ENCODE peak calls at places on chromosome 6, in six cellular contexts. Y is adrenal gland, I is H9, R is foreskin fibroblast, X is GM12865, Q is left lung. T is an unnamed sample.
A peak's percentile ranks its signal among the peaks of the same experiment; 100 is the strongest.

GRCh38 chr6:93900142-93900541 is 480.8 kb upstream of the EPHA7 start:
- DNase-seq in Y (no peak), I (no peak), R (no peak), X (no peak), Q (no peak), T (no peak)

GRCh38 chr6:105137388-105137787 is 42.4 kb downstream of the POPDC3 start:
- DNase-seq in Y (no peak), I (no peak), R (peak; percentile 35), X (no peak), Q (no peak), T (no peak)

GRCh38 chr6:15518057-15518456 is 144.8 kb downstream of the DTNBP1 start:
- DNase-seq in Y (no peak), I (no peak), R (no peak), X (no peak), Q (no peak), T (no peak)

GRCh38 chr6:8195040-8195713 is 92.8 kb upstream of the EEF1E1 start:
- DNase-seq in Y (no peak), I (no peak), R (no peak), X (no peak), Q (no peak), T (no peak)

GRCh38 chr6:140744648-140745320 is 1370.3 kb upstream of the CITED2 start:
- DNase-seq in Y (peak; percentile 80), I (no peak), R (peak; percentile 63), X (peak; percentile 64), Q (no peak), T (no peak)

GRCh38 chr6:104885518-104886043 is 25.9 kb upstream of the HACE1 start:
- DNase-seq in Y (no peak), I (peak; percentile 39), R (no peak), X (no peak), Q (no peak), T (no peak)

GRCh38 chr6:143539106-143539505 is 27.6 kb upstream of the FUCA2 start:
- DNase-seq in Y (no peak), I (no peak), R (no peak), X (peak; percentile 36), Q (no peak), T (no peak)

GRCh38 chr6:53752856-53753255 is 41.9 kb upstream of the LRRC1 start:
- DNase-seq in Y (no peak), I (no peak), R (peak; percentile 24), X (no peak), Q (no peak), T (no peak)

GRCh38 chr6:112155900-112156299 is 68.5 kb downstream of the FAM229B start:
- DNase-seq in Y (no peak), I (no peak), R (no peak), X (no peak), Q (no peak), T (no peak)

GRCh38 chr6:170048615-170049256 is 242.1 kb downstream of the DLL1 start:
- DNase-seq in Y (peak; percentile 61), I (no peak), R (peak; percentile 52), X (no peak), Q (peak; percentile 84), T (peak; percentile 59)

GRCh38 chr6:56851541-56852248 is 103.2 kb upstream of the BEND6 start:
- DNase-seq in Y (peak; percentile 69), I (peak; percentile 62), R (peak; percentile 92), X (peak; percentile 96), Q (no peak), T (no peak)

GRCh38 chr6:67544851-67545452 is 1090.1 kb upstream of the ADGRB3 start:
- DNase-seq in Y (no peak), I (no peak), R (no peak), X (no peak), Q (no peak), T (no peak)

GRCh38 chr6:10433322-10433721 is 18.4 kb upstream of the TFAP2A start:
- DNase-seq in Y (no peak), I (no peak), R (no peak), X (no peak), Q (no peak), T (no peak)

GRCh38 chr6:878179-878578 is 185.2 kb upstream of the EXOC2 start:
- DNase-seq in Y (no peak), I (no peak), R (peak; percentile 32), X (no peak), Q (no peak), T (no peak)

GRCh38 chr6:137218473-137218916 is 690 bp downstream of the IFNGR1 start:
- DNase-seq in Y (peak; percentile 86), I (no peak), R (peak; percentile 79), X (peak; percentile 68), Q (peak; percentile 59), T (no peak)

GRCh38 chr6:37732688-37733087 is 35.0 kb upstream of the MDGA1 start:
- DNase-seq in Y (no peak), I (peak; percentile 50), R (no peak), X (no peak), Q (no peak), T (no peak)

GRCh38 chr6:56713285-56713684 is 70.6 kb upstream of the DST start:
- DNase-seq in Y (peak; percentile 73), I (peak; percentile 39), R (peak; percentile 89), X (peak; percentile 24), Q (peak; percentile 60), T (no peak)

GRCh38 chr6:106476326-106477105 is 116.0 kb downstream of the CRYBG1 start:
- DNase-seq in Y (no peak), I (no peak), R (peak; percentile 69), X (no peak), Q (no peak), T (no peak)

GRCh38 chr6:38034269-38034914 is 214.9 kb downstream of the ZFAND3 start:
- DNase-seq in Y (peak; percentile 10), I (no peak), R (peak; percentile 71), X (peak; percentile 43), Q (no peak), T (no peak)

GRCh38 chr6:144415014-144415413 is 129.9 kb downstream of the UTRN start:
- DNase-seq in Y (peak; percentile 18), I (no peak), R (peak; percentile 84), X (no peak), Q (no peak), T (no peak)

GRCh38 chr6:9704989-9705388 is 709.9 kb downstream of the TFAP2A start:
- DNase-seq in Y (no peak), I (no peak), R (no peak), X (no peak), Q (no peak), T (no peak)

DNA sequence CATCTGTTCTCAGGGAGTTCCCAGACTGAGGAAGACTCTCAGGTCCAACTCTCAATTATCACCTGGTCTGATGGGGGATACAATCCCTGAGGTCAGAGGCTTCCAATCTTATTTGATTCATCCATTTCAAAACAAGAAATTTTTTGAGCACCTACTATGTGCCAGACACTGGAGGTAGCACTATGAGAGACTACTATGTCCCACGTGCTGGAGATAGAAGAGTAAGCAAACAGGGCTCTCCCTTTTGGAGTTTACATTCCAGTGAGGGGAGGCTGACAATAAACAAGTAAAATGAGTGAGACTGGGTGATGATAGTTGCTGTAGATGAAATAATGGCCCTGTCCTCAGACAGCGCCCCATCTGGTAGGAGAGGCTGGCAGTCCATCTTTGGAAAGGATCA is 16.5 kb downstream of the TMEM151B start:
- DNase-seq in Y (no peak), I (no peak), R (no peak), X (no peak), Q (no peak), T (no peak)
- TF ChIP-seq CTCF in Y (no peak), I (peak; percentile 24), R (no peak), X (no peak), Q (no peak), T (no peak)

GRCh38 chr6:158312165-158312564 is at the start of gene TULP4:
- DNase-seq in Y (no peak), I (no peak), R (no peak), X (no peak), Q (no peak), T (no peak)

GRCh38 chr6:158314737-158315136 is 2.5 kb downstream of the TULP4 start:
- DNase-seq in Y (no peak), I (no peak), R (no peak), X (no peak), Q (no peak), T (no peak)

GRCh38 chr6:158316022-158316421 is 3.8 kb downstream of the TULP4 start:
- DNase-seq in Y (no peak), I (no peak), R (no peak), X (no peak), Q (no peak), T (no peak)

GRCh38 chr6:158312672-158313397 is 570 bp downstream of the TULP4 start:
- DNase-seq in Y (no peak), I (no peak), R (no peak), X (no peak), Q (no peak), T (no peak)

GRCh38 chr6:158313989-158314388 is 1.7 kb downstream of the TULP4 start:
- DNase-seq in Y (peak; percentile 18), I (no peak), R (no peak), X (peak; percentile 63), Q (no peak), T (no peak)
- TF ChIP-seq CTCF in Y (no peak), I (no peak), R (no peak), X (no peak), Q (no peak), T (no peak)

DNA sequence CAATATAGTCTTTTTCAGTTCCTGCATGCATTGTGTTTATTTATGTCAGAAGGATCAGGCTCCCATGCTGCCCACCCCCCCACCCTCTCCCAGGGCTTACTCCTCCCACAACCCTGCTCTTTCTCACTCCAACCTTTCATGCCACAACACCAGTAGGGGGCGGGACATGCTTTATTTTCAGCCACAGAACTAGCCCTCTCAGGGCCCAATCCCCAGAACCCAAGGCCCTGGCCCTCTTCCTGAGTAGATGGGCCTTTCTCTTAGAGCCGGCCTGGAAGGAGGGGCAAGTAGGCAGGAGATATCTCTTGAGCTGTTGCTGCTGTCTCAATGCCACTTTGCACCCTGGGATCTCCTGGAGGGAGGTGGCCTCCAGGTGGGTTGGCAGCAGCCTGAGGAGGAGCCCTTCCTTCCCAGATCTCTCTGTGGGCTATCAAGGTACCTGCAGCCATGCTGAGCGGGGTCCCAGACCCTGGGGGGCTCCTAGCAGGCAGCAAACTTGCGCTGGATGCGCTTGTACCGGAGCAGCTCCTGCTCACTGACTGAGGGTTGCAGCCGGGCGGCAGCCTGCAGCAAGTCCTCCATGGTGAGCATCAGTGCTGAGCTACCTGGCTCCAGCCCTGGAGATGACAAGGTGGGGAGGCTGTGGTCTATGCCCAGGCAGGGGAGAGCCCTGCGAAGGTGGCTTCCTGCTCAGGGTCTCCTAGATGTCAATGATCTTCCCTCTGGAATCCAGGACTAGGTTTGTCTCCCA is 3.5 kb downstream of the GNMT start:
- DNase-seq in Y (peak; percentile 55), I (peak; percentile 89), R (peak; percentile 66), X (peak; percentile 51), Q (no peak), T (no peak)
- TF ChIP-seq CTCF in Y (no peak), I (peak; percentile 67), R (peak; percentile 26), X (no peak), Q (no peak), T (peak; percentile 64)

DNA sequence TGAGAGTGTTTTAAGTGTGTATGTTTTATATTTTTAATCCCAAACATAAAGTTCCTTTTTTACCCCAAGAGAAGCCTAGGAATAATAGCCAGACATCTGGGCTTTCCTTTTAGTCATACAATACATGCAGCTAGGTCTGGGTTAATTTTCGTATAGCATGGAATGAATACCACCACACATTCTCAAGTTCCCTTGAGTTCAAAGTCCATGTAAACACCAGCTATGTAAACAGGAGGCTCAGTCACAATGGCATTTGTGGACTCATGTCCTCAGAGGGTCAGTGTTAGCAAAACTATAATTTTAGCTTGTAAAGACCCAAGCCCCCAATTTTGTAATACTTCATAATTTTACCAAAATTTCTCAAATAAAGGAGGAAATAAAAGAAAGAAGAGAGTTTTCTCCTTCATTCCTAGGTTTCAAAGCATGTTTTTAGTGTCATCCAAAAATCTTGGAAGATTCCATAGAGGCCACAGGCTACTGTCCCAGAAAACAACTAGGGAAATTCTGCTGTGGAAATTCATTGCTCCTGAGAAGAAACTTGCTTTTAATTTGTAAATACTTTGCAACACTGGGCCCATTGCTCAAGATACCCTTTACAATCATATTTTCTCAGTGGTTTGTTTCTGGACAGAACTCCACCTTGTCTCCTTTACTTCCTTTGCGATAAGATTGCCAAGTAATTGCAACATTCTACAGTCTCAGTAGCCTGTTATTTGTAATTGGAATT is 671.2 kb downstream of the COL12A1 start:
- DNase-seq in Y (no peak), I (no peak), R (peak; percentile 50), X (no peak), Q (no peak), T (no peak)
- TF ChIP-seq CTCF in Y (no peak), I (no peak), R (no peak), X (no peak), Q (no peak), T (peak; percentile 40)